ENCODE peak calls at places on chromosomes 6 and 20, in six cellular contexts. One of them, this sample, is unnamed.

GRCh38 chr20:64212750-64213149 is 42.8 kb upstream of the PCMTD2 start:
- DNase-seq in hepatocyte: peak; percentile 61
- DNase-seq in brain microvascular endothelial cell: no peak
- DNase-seq in heart right ventricle: peak; percentile 68
- DNase-seq in WERI-Rb-1: peak; percentile 50
- DNase-seq in neural progenitor cell: no peak
- DNase-seq in this sample: no peak

GRCh38 chr6:20213271-20213798 is 1.1 kb upstream of the MBOAT1 start:
- DNase-seq in hepatocyte: no peak
- DNase-seq in brain microvascular endothelial cell: no peak
- DNase-seq in heart right ventricle: no peak
- DNase-seq in WERI-Rb-1: no peak
- DNase-seq in neural progenitor cell: no peak
- DNase-seq in this sample: no peak

GRCh38 chr6:28537509-28538140 is 11.9 kb downstream of the GPX5 start:
- DNase-seq in hepatocyte: peak; percentile 60
- DNase-seq in brain microvascular endothelial cell: peak; percentile 57
- DNase-seq in heart right ventricle: no peak
- DNase-seq in WERI-Rb-1: no peak
- DNase-seq in neural progenitor cell: peak; percentile 65
- DNase-seq in this sample: no peak

GRCh38 chr20:51731771-51732453 is 36.3 kb downstream of the ATP9A start:
- DNase-seq in hepatocyte: peak; percentile 34
- DNase-seq in brain microvascular endothelial cell: peak; percentile 14
- DNase-seq in heart right ventricle: no peak
- DNase-seq in WERI-Rb-1: no peak
- DNase-seq in neural progenitor cell: no peak
- DNase-seq in this sample: peak; percentile 32

GRCh38 chr6:57432919-57433684 is 115.7 kb downstream of the PRIM2 start:
- DNase-seq in hepatocyte: no peak
- DNase-seq in brain microvascular endothelial cell: no peak
- DNase-seq in heart right ventricle: no peak
- DNase-seq in WERI-Rb-1: no peak
- DNase-seq in neural progenitor cell: no peak
- DNase-seq in this sample: no peak

GRCh38 chr20:17225891-17226409 is 890 bp upstream of the PCSK2 start:
- DNase-seq in hepatocyte: peak; percentile 41
- DNase-seq in brain microvascular endothelial cell: no peak
- DNase-seq in heart right ventricle: peak; percentile 8
- DNase-seq in WERI-Rb-1: peak; percentile 59
- DNase-seq in neural progenitor cell: peak; percentile 66
- DNase-seq in this sample: peak; percentile 65

GRCh38 chr6:30490031-30490876 is 945 bp downstream of the HLA-E start:
- DNase-seq in hepatocyte: peak; percentile 86
- DNase-seq in brain microvascular endothelial cell: peak; percentile 48
- DNase-seq in heart right ventricle: peak; percentile 79
- DNase-seq in WERI-Rb-1: peak; percentile 84
- DNase-seq in neural progenitor cell: peak; percentile 85
- DNase-seq in this sample: peak; percentile 81

GRCh38 chr20:24303393-24303792 is 166.0 kb upstream of the SYNDIG1 start:
- DNase-seq in hepatocyte: peak; percentile 16
- DNase-seq in brain microvascular endothelial cell: no peak
- DNase-seq in heart right ventricle: no peak
- DNase-seq in WERI-Rb-1: peak; percentile 64
- DNase-seq in neural progenitor cell: peak; percentile 10
- DNase-seq in this sample: peak; percentile 12

GRCh38 chr6:30075094-30075986 is at the start of gene RNF39:
- DNase-seq in hepatocyte: peak; percentile 58
- DNase-seq in brain microvascular endothelial cell: no peak
- DNase-seq in heart right ventricle: no peak
- DNase-seq in WERI-Rb-1: peak; percentile 55
- DNase-seq in neural progenitor cell: peak; percentile 59
- DNase-seq in this sample: no peak

GRCh38 chr6:24484657-24485318 is 4.6 kb downstream of the GPLD1 start:
- DNase-seq in hepatocyte: no peak
- DNase-seq in brain microvascular endothelial cell: no peak
- DNase-seq in heart right ventricle: no peak
- DNase-seq in WERI-Rb-1: no peak
- DNase-seq in neural progenitor cell: no peak
- DNase-seq in this sample: no peak

GRCh38 chr6:24274441-24275083 is 83.3 kb downstream of the DCDC2 start:
- DNase-seq in hepatocyte: peak; percentile 34
- DNase-seq in brain microvascular endothelial cell: peak; percentile 7
- DNase-seq in heart right ventricle: no peak
- DNase-seq in WERI-Rb-1: no peak
- DNase-seq in neural progenitor cell: peak; percentile 26
- DNase-seq in this sample: peak; percentile 55

GRCh38 chr6:421211-421610 is 29.7 kb downstream of the IRF4 start:
- DNase-seq in hepatocyte: no peak
- DNase-seq in brain microvascular endothelial cell: no peak
- DNase-seq in heart right ventricle: no peak
- DNase-seq in WERI-Rb-1: no peak
- DNase-seq in neural progenitor cell: no peak
- DNase-seq in this sample: no peak

GRCh38 chr6:96520039-96520850 is 1.4 kb upstream of the UFL1 start:
- DNase-seq in hepatocyte: peak; percentile 64
- DNase-seq in brain microvascular endothelial cell: peak; percentile 56
- DNase-seq in heart right ventricle: no peak
- DNase-seq in WERI-Rb-1: no peak
- DNase-seq in neural progenitor cell: no peak
- DNase-seq in this sample: peak; percentile 22

GRCh38 chr6:133923938-133924593 is 29.0 kb upstream of the TBPL1 start:
- DNase-seq in hepatocyte: peak; percentile 82
- DNase-seq in brain microvascular endothelial cell: peak; percentile 84
- DNase-seq in heart right ventricle: no peak
- DNase-seq in WERI-Rb-1: peak; percentile 64
- DNase-seq in neural progenitor cell: peak; percentile 84
- DNase-seq in this sample: peak; percentile 81

GRCh38 chr6:52514514-52514913 is 62.3 kb downstream of the TRAM2 start:
- DNase-seq in hepatocyte: peak; percentile 52
- DNase-seq in brain microvascular endothelial cell: peak; percentile 82
- DNase-seq in heart right ventricle: peak; percentile 50
- DNase-seq in WERI-Rb-1: peak; percentile 35
- DNase-seq in neural progenitor cell: no peak
- DNase-seq in this sample: peak; percentile 34

GRCh38 chr6:1589208-1589607 is 20.5 kb upstream of the FOXC1 start:
- DNase-seq in hepatocyte: no peak
- DNase-seq in brain microvascular endothelial cell: no peak
- DNase-seq in heart right ventricle: no peak
- DNase-seq in WERI-Rb-1: no peak
- DNase-seq in neural progenitor cell: no peak
- DNase-seq in this sample: no peak

GRCh38 chr6:121439456-121440250 is 4.2 kb downstream of the GJA1 start:
- DNase-seq in hepatocyte: no peak
- DNase-seq in brain microvascular endothelial cell: no peak
- DNase-seq in heart right ventricle: no peak
- DNase-seq in WERI-Rb-1: no peak
- DNase-seq in neural progenitor cell: peak; percentile 15
- DNase-seq in this sample: no peak

GRCh38 chr20:24672886-24673677 is 203.7 kb downstream of the SYNDIG1 start:
- DNase-seq in hepatocyte: no peak
- DNase-seq in brain microvascular endothelial cell: peak; percentile 89
- DNase-seq in heart right ventricle: no peak
- DNase-seq in WERI-Rb-1: no peak
- DNase-seq in neural progenitor cell: no peak
- DNase-seq in this sample: no peak

GRCh38 chr20:64268180-64268579 is 12.6 kb downstream of the PCMTD2 start:
- DNase-seq in hepatocyte: no peak
- DNase-seq in brain microvascular endothelial cell: no peak
- DNase-seq in heart right ventricle: no peak
- DNase-seq in WERI-Rb-1: no peak
- DNase-seq in neural progenitor cell: peak; percentile 68
- DNase-seq in this sample: peak; percentile 92

GRCh38 chr6:113352831-113353230 is 504.3 kb upstream of the MARCKS start:
- DNase-seq in hepatocyte: peak; percentile 53
- DNase-seq in brain microvascular endothelial cell: no peak
- DNase-seq in heart right ventricle: no peak
- DNase-seq in WERI-Rb-1: no peak
- DNase-seq in neural progenitor cell: no peak
- DNase-seq in this sample: no peak

GRCh38 chr6:52337633-52338290 is 24.2 kb upstream of the PAQR8 start:
- DNase-seq in hepatocyte: no peak
- DNase-seq in brain microvascular endothelial cell: no peak
- DNase-seq in heart right ventricle: no peak
- DNase-seq in WERI-Rb-1: no peak
- DNase-seq in neural progenitor cell: no peak
- DNase-seq in this sample: peak; percentile 54

GRCh38 chr6:43770417-43771209 is 602 bp downstream of the VEGFA start:
- DNase-seq in hepatocyte: peak; percentile 74
- DNase-seq in brain microvascular endothelial cell: peak; percentile 65
- DNase-seq in heart right ventricle: peak; percentile 82
- DNase-seq in WERI-Rb-1: peak; percentile 64
- DNase-seq in neural progenitor cell: peak; percentile 79
- DNase-seq in this sample: peak; percentile 54

GRCh38 chr20:47466704-47467459 is 34.8 kb upstream of the NCOA3 start:
- DNase-seq in hepatocyte: no peak
- DNase-seq in brain microvascular endothelial cell: no peak
- DNase-seq in heart right ventricle: no peak
- DNase-seq in WERI-Rb-1: no peak
- DNase-seq in neural progenitor cell: no peak
- DNase-seq in this sample: no peak

GRCh38 chr20:47466193-47466592 is 35.5 kb upstream of the NCOA3 start:
- DNase-seq in hepatocyte: no peak
- DNase-seq in brain microvascular endothelial cell: no peak
- DNase-seq in heart right ventricle: no peak
- DNase-seq in WERI-Rb-1: no peak
- DNase-seq in neural progenitor cell: no peak
- DNase-seq in this sample: no peak

GRCh38 chr20:47461120-47461685 is 40.5 kb upstream of the NCOA3 start:
- DNase-seq in hepatocyte: no peak
- DNase-seq in brain microvascular endothelial cell: no peak
- DNase-seq in heart right ventricle: no peak
- DNase-seq in WERI-Rb-1: no peak
- DNase-seq in neural progenitor cell: no peak
- DNase-seq in this sample: no peak

GRCh38 chr20:47465335-47466090 is 36.2 kb upstream of the NCOA3 start:
- DNase-seq in hepatocyte: no peak
- DNase-seq in brain microvascular endothelial cell: no peak
- DNase-seq in heart right ventricle: no peak
- DNase-seq in WERI-Rb-1: no peak
- DNase-seq in neural progenitor cell: no peak
- DNase-seq in this sample: no peak

DNA sequence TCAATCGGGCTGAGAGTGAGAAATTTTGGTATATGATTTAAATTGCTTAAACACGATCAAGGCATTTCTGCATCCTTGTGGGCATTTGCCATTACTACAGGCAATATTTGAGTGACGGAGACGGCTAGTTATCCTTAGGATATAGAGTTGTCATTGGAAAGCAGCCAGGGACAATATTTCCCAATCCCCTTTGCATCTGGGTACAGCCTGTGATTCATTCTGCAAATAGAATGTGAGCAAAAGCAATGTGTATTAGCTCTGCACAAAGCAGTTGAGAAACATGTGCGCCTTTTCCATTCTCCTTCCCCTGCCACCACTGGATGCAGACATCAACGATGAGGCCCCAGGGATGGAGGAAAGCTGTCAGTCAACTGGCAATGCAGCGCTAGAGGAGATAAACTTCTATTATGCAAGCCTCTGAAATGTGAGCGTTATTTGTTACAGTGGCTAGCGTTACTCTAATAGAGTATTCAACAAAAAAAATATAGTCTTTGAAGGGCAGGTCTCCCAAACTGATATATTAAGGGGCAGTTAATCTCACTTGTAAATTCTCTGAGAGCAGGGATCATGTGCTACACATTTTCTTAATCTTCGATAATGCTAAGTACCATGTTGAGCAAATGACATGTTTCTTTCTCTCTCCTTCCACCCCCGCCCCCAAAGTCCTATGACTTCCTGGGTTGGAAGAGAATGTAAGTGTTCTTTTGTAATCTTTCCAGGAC is 37.1 kb upstream of the NCOA3 start:
- DNase-seq in hepatocyte: peak; percentile 93
- DNase-seq in brain microvascular endothelial cell: peak; percentile 99
- DNase-seq in heart right ventricle: peak; percentile 23
- DNase-seq in WERI-Rb-1: peak; percentile 15
- DNase-seq in neural progenitor cell: no peak
- DNase-seq in this sample: peak; percentile 87
- TF ChIP-seq CTCF in hepatocyte: peak; percentile 42
- TF ChIP-seq CTCF in brain microvascular endothelial cell: peak; percentile 57
- TF ChIP-seq CTCF in heart right ventricle: peak; percentile 42
- TF ChIP-seq CTCF in WERI-Rb-1: no peak
- TF ChIP-seq CTCF in neural progenitor cell: peak; percentile 10
- TF ChIP-seq CTCF in this sample: peak; percentile 41

GRCh38 chr6:4466769-4467480 is 309.3 kb upstream of the CDYL start:
- DNase-seq in hepatocyte: no peak
- DNase-seq in brain microvascular endothelial cell: no peak
- DNase-seq in heart right ventricle: no peak
- DNase-seq in WERI-Rb-1: no peak
- DNase-seq in neural progenitor cell: peak; percentile 25
- DNase-seq in this sample: no peak
- TF ChIP-seq CTCF in hepatocyte: no peak
- TF ChIP-seq CTCF in brain microvascular endothelial cell: peak; percentile 48
- TF ChIP-seq CTCF in heart right ventricle: no peak
- TF ChIP-seq CTCF in WERI-Rb-1: peak; percentile 36
- TF ChIP-seq CTCF in neural progenitor cell: peak; percentile 13
- TF ChIP-seq CTCF in this sample: peak; percentile 24

DNA sequence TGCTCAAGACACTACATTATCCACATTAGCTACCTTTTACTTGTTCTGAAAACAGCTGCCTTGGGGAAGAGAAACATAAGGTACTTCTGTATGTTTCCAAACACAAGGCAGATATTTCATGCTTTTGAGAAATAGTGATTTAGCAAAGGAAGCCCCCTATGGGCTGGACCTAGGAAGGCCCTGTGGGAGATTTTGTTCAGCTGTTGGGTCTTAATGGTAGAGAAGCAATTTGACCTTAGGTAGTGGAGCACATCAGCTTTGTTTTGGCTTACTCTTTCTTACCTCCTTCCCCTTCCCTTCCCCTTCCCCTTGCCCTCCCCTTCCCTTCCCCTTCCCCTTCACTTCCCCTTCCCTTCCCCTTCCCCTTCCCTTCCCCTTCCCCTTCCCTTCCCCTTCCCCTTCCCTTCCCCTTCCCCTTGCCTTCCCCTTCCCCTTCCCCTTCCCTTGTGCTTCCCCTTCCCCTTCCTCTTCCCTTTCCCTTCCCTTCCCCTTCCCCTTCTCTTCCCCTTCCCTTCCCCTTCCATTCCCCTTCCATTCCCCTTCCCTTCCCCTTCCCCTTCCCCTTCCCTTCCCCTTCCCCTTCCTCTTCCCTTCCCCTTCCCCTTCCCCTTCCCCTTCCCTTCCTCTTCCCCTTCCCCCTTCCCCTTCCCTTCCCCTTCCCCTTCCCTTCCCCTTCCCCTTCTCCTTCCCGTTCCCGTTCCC is 84.6 kb downstream of the ANKS1A start:
- DNase-seq in hepatocyte: no peak
- DNase-seq in brain microvascular endothelial cell: no peak
- DNase-seq in heart right ventricle: no peak
- DNase-seq in WERI-Rb-1: no peak
- DNase-seq in neural progenitor cell: no peak
- DNase-seq in this sample: peak; percentile 31
- TF ChIP-seq CTCF in hepatocyte: no peak
- TF ChIP-seq CTCF in brain microvascular endothelial cell: peak; percentile 48
- TF ChIP-seq CTCF in heart right ventricle: no peak
- TF ChIP-seq CTCF in WERI-Rb-1: peak; percentile 62
- TF ChIP-seq CTCF in neural progenitor cell: peak; percentile 39
- TF ChIP-seq CTCF in this sample: peak; percentile 52

DNA sequence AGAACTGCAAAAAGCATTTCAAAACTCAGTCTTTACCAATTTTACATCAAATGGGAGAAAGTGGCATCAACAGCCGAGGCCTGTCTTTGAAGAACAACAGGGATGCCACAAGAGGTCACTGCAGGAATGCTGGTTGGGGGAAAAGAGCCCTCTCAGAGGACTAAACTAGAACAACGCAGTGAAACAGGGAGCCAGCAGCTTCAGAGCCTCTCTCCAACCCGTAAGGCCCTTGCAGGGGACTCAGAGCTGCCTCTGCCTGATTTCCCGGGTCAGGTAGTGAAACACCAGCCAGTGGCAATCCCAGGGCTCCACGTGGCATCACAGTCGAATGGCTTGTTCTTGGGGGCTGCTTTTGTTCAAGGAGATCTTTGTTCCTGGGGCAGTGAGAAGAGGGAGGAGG is 55.0 kb upstream of the KCNK16 start:
- DNase-seq in hepatocyte: peak; percentile 88
- DNase-seq in brain microvascular endothelial cell: peak; percentile 73
- DNase-seq in heart right ventricle: peak; percentile 25
- DNase-seq in WERI-Rb-1: peak; percentile 90
- DNase-seq in neural progenitor cell: peak; percentile 89
- DNase-seq in this sample: peak; percentile 84
- TF ChIP-seq CTCF in hepatocyte: peak; percentile 91
- TF ChIP-seq CTCF in brain microvascular endothelial cell: peak; percentile 81
- TF ChIP-seq CTCF in heart right ventricle: peak; percentile 78
- TF ChIP-seq CTCF in WERI-Rb-1: peak; percentile 94
- TF ChIP-seq CTCF in neural progenitor cell: peak; percentile 88
- TF ChIP-seq CTCF in this sample: peak; percentile 82